ENCODE peak calls at places on chromosomes 5 and 9, in ten cellular contexts. S is PC-3, A is prostate gland, I is tibial artery, T is LNCaP clone FGC, J is upper lobe of left lung, O is GM23248, L is astrocyte of the spinal cord, N is transverse colon, D is neuronal stem cell. Z is an unnamed sample.

GRCh38 chr5:93336330-93337110 is 244.5 kb downstream of the NR2F1-AS1 start:
- DNase-seq in S (no peak), A (no peak), I (no peak), T (no peak), J (no peak), O (peak), L (no peak), N (no peak), D (no peak), Z (no peak)

GRCh38 chr9:90880669-90881068 is 79.0 kb downstream of the SYK start:
- DNase-seq in S (no peak), A (no peak), I (no peak), T (no peak), J (no peak), O (no peak), L (no peak), N (peak), D (no peak), Z (no peak)

GRCh38 chr5:458547-459353 is 15.8 kb downstream of the EXOC3 start:
- DNase-seq in S (peak), A (no peak), I (peak), T (no peak), J (peak), O (peak), L (no peak), N (peak), D (no peak), Z (peak)

GRCh38 chr9:33081128-33081851 is 4.8 kb upstream of the SMU1 start:
- DNase-seq in S (peak), A (peak), I (no peak), T (peak), J (no peak), O (peak), L (peak), N (peak), D (peak), Z (peak)

GRCh38 chr9:112890106-112891081 is at the start of gene SLC46A2:
- DNase-seq in S (no peak), A (no peak), I (no peak), T (no peak), J (peak), O (peak), L (no peak), N (no peak), D (no peak), Z (no peak)

GRCh38 chr5:133029321-133029720 is 3.0 kb upstream of the ZCCHC10 start:
- DNase-seq in S (no peak), A (no peak), I (no peak), T (no peak), J (no peak), O (no peak), L (no peak), N (no peak), D (no peak), Z (no peak)

GRCh38 chr5:16791036-16791705 is 144.9 kb downstream of the MYO10 start:
- DNase-seq in S (peak), A (peak), I (no peak), T (no peak), J (no peak), O (peak), L (peak), N (no peak), D (peak), Z (peak)

GRCh38 chr9:127991017-127991756 is 10.4 kb upstream of the EEIG1 start:
- DNase-seq in S (peak), A (no peak), I (no peak), T (no peak), J (no peak), O (no peak), L (no peak), N (peak), D (no peak), Z (no peak)

GRCh38 chr5:14365831-14366435 is 215.7 kb upstream of the OTULINL start:
- DNase-seq in S (peak), A (no peak), I (no peak), T (no peak), J (no peak), O (no peak), L (peak), N (no peak), D (no peak), Z (no peak)

GRCh38 chr9:129259373-129259772 is 81.3 kb upstream of the IER5L start:
- DNase-seq in S (no peak), A (no peak), I (no peak), T (no peak), J (no peak), O (no peak), L (no peak), N (no peak), D (no peak), Z (no peak)
- H3K4me3 ChIP-seq in S (no peak), A (no peak), I (no peak), T (no peak), J (no peak), O (no peak), L (no peak), N (no peak), D (no peak), Z (no peak)

GRCh38 chr9:119283118-119283794 is 86.0 kb downstream of the BRINP1 start:
- DNase-seq in S (no peak), A (peak), I (no peak), T (no peak), J (peak), O (peak), L (no peak), N (no peak), D (no peak), Z (peak)
- H3K4me3 ChIP-seq in S (no peak), A (no peak), I (no peak), T (no peak), J (no peak), O (no peak), L (no peak), N (no peak), D (no peak), Z (no peak)

GRCh38 chr5:173741729-173742431 is 125.4 kb upstream of the BOD1 start:
- DNase-seq in S (no peak), A (no peak), I (no peak), T (no peak), J (no peak), O (no peak), L (no peak), N (no peak), D (no peak), Z (no peak)

GRCh38 chr5:173736923-173737412 is 120.5 kb upstream of the BOD1 start:
- DNase-seq in S (no peak), A (no peak), I (no peak), T (no peak), J (no peak), O (no peak), L (no peak), N (peak), D (no peak), Z (no peak)

GRCh38 chr5:173742432-173742816 is 126.0 kb upstream of the BOD1 start:
- DNase-seq in S (no peak), A (no peak), I (no peak), T (no peak), J (no peak), O (no peak), L (no peak), N (no peak), D (no peak), Z (no peak)

GRCh38 chr5:173740400-173740799 is 124.0 kb upstream of the BOD1 start:
- DNase-seq in S (no peak), A (no peak), I (no peak), T (no peak), J (no peak), O (no peak), L (no peak), N (no peak), D (no peak), Z (no peak)

DNA sequence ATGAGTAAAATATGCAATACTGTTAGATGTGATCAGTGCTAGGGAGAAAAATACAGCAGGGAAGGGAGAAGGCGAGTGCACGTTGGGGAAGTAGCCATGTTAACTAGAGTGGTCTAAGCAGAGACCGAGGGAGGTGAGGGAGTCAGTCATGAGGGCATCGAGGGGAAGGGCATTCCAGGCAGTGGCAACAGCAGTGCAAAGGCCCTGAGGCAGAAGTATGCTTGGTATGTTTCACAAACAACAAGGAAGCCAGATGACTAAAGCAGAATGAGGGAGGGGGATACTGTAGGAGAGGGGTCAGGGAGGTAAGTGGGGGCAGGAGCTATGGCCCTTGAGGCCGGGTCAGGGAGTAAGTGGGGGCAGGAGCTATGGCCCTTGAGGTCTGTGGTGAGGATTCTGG is 123.3 kb upstream of the BOD1 start:
- DNase-seq in S (no peak), A (no peak), I (no peak), T (no peak), J (no peak), O (no peak), L (no peak), N (no peak), D (no peak), Z (no peak)
- H3K4me3 ChIP-seq in S (no peak), A (no peak), I (no peak), T (no peak), J (no peak), O (no peak), L (no peak), N (no peak), D (no peak), Z (no peak)

GRCh38 chr9:37760416-37761165 is 7.0 kb downstream of the TRMT10B start:
- DNase-seq in S (peak), A (no peak), I (no peak), T (no peak), J (no peak), O (peak), L (peak), N (no peak), D (no peak), Z (peak)
- H3K4me3 ChIP-seq in S (no peak), A (no peak), I (no peak), T (no peak), J (no peak), O (no peak), L (no peak), N (no peak), D (no peak), Z (no peak)

GRCh38 chr5:152051499-152052454 is 127.1 kb upstream of the GLRA1 start:
- DNase-seq in S (no peak), A (no peak), I (no peak), T (no peak), J (no peak), O (no peak), L (no peak), N (no peak), D (no peak), Z (no peak)
- H3K4me3 ChIP-seq in S (no peak), A (no peak), I (no peak), T (no peak), J (no peak), O (no peak), L (no peak), N (no peak), D (no peak), Z (no peak)

DNA sequence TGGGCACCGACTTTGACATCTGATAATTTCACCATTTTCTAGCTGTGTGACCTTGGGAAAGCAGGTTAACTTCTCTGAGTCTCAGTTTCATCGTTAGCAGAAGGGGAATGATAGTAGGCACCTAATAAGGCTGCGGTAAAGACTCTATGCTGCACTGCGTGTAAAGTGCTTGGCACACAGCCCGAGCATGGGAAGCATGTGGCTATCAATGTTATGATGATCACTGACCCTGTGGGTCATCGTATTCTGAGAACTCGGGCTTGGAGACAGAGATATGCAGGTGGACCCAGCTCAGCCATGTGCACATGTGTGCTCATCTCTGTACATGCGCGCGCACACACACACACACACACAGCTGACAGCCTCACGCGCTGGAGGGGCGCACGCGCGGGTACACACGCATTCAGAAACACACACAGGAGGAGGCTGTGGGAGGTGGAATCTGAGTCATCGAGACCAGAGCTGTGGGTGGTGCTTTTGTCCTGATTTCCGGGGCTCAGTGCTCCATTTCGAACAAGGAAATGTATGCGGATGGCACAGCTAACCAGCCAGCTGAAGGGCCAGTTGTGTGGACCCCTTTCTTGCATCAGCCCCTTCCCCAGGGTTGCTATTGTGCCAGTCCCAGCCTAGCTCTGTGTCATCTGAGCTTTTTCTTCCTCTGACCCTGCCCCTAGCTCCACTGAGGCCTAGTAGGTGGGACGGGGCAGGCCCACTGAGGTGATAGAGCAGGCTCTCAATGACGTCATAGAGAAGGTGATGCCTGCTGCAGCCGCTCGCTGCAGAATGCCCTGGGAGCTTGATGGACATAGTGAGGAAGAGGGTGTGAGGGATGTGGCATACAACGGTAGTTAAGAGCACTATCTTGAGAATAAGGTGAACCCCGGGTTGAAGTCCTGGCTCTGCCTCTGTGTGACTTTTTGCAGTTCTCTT is 11.2 kb upstream of the ARAP3 start:
- DNase-seq in S (no peak), A (no peak), I (no peak), T (no peak), J (no peak), O (peak), L (peak), N (no peak), D (no peak), Z (no peak)
- H3K4me3 ChIP-seq in S (no peak), A (no peak), I (no peak), T (no peak), J (no peak), O (no peak), L (no peak), N (no peak), D (no peak), Z (no peak)

GRCh38 chr9:133700861-133701320 is 37.3 kb downstream of the SARDH start:
- DNase-seq in S (no peak), A (no peak), I (peak), T (no peak), J (no peak), O (no peak), L (peak), N (no peak), D (no peak), Z (no peak)

GRCh38 chr9:133702798-133703570 is 35.2 kb downstream of the SARDH start:
- DNase-seq in S (no peak), A (no peak), I (peak), T (no peak), J (peak), O (no peak), L (no peak), N (no peak), D (no peak), Z (no peak)

GRCh38 chr9:133703571-133704399 is 34.4 kb downstream of the SARDH start:
- DNase-seq in S (no peak), A (no peak), I (no peak), T (no peak), J (peak), O (no peak), L (no peak), N (no peak), D (no peak), Z (no peak)

GRCh38 chr9:133701321-133701980 is 36.7 kb downstream of the SARDH start:
- DNase-seq in S (no peak), A (no peak), I (no peak), T (no peak), J (peak), O (peak), L (no peak), N (no peak), D (no peak), Z (peak)

GRCh38 chr9:133701981-133702797 is 36.0 kb downstream of the SARDH start:
- DNase-seq in S (no peak), A (no peak), I (no peak), T (no peak), J (peak), O (no peak), L (no peak), N (peak), D (no peak), Z (no peak)
- H3K4me3 ChIP-seq in S (no peak), A (peak), I (peak), T (no peak), J (peak), O (no peak), L (peak), N (peak), D (no peak), Z (no peak)

GRCh38 chr5:119267958-119268386 is 87.8 kb upstream of the TNFAIP8 start:
- DNase-seq in S (peak), A (peak), I (peak), T (peak), J (peak), O (peak), L (peak), N (peak), D (peak), Z (peak)
- H3K4me3 ChIP-seq in S (peak), A (peak), I (peak), T (peak), J (peak), O (peak), L (peak), N (peak), D (peak), Z (peak)

DNA sequence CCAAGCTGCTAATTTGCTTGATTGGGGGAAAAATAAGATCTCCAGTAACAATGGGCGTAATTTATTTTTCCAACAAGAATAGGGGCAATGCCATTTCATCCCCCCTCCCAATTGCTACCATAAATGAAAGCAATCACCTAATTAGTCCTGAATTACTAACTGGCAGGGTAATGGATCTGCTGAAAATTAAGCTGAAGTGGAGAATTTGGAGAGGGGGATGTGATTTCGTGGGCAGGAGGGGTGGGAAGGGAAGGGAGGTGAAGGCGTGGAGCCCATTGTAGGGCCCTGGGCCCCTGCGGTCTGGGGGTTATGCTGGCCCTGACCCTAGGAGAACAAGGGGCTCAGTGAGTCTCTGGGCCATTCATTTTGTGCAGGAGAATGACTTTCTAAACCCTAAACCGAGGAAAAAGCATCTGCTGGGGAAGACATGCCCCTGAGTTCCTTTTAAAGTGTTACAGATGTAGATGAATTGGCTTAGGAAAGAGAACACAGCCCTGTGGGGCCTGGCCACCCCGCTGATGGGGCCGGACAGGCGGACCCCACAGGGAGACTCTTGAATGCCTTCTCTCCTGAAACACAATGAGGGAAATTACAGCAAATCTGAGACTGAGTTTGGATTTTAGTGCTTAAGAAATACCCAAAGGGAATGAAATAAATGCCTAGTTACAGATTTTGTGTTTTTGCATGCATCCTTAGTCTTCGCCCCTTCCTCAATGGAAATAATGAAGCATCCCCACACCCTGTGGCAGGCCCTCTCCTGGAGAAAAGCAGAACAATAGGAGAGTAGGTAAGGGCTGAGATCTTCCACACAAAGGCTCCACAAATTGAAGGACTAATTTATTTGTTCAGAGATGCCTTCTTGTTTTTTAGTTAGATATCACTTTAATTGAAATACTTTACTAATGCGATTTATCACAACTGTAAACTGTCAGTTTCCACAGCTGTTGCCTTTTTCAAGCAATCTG is 143.2 kb downstream of the PSAT1 start:
- DNase-seq in S (no peak), A (no peak), I (no peak), T (no peak), J (peak), O (no peak), L (peak), N (no peak), D (no peak), Z (no peak)
- H3K4me3 ChIP-seq in S (no peak), A (no peak), I (no peak), T (no peak), J (no peak), O (no peak), L (no peak), N (no peak), D (no peak), Z (no peak)

Z was measured in AG10803.